ENCODE peak calls at places on chromosomes 16 and 17, in five cellular contexts. E is activated CD8-positive, alpha-beta memory T cell treated with anti-CD3 and anti-CD28 coated beads for 48 hours; B is NCI-H2171; S is caudate nucleus; M is T-helper 2 cell. Q is an unnamed sample.

GRCh38 chr16:28587386-28587785 is 9.5 kb downstream of the SULT1A2 start:
- DNase-seq in E (no peak), B (no peak), S (no peak), M (no peak), Q (no peak)

GRCh38 chr17:81435636-81436293 is 40.5 kb downstream of the BAHCC1 start:
- DNase-seq in E (no peak), B (no peak), S (no peak), M (no peak), Q (no peak)

GRCh38 chr17:8441690-8442089 is 6.0 kb downstream of the NDEL1 start:
- DNase-seq in E (no peak), B (no peak), S (no peak), M (no peak), Q (no peak)

GRCh38 chr17:7427549-7427948 is 1.1 kb upstream of the SPEM3 start:
- DNase-seq in E (no peak), B (no peak), S (no peak), M (no peak), Q (no peak)

GRCh38 chr17:21512307-21513011 is 136.3 kb downstream of the KCNJ12 start:
- DNase-seq in E (no peak), B (no peak), S (no peak), M (no peak), Q (no peak)

GRCh38 chr16:1537763-1538289 is 4.4 kb downstream of the TMEM204 start:
- DNase-seq in E (no peak), B (no peak), S (no peak), M (peak), Q (no peak)

GRCh38 chr16:5071341-5071680 is 332 bp upstream of the ALG1 start:
- DNase-seq in E (no peak), B (no peak), S (no peak), M (no peak), Q (peak)

GRCh38 chr16:70675851-70676513 is 9.9 kb downstream of the MTSS2 start:
- DNase-seq in E (no peak), B (no peak), S (no peak), M (no peak), Q (no peak)

GRCh38 chr17:74738051-74738996 is 1.3 kb downstream of the RAB37 start:
- DNase-seq in E (no peak), B (no peak), S (no peak), M (peak), Q (no peak)

GRCh38 chr16:66616169-66616568 is 11.7 kb downstream of the CMTM3 start:
- DNase-seq in E (no peak), B (no peak), S (no peak), M (no peak), Q (no peak)

GRCh38 chr17:8159459-8160223 is 3.1 kb downstream of the VAMP2 start:
- DNase-seq in E (no peak), B (no peak), S (no peak), M (no peak), Q (no peak)

GRCh38 chr17:48791128-48792032 is 25.6 kb downstream of the TTLL6 start:
- DNase-seq in E (no peak), B (no peak), S (peak), M (peak), Q (no peak)

GRCh38 chr17:64005734-64006167 is 7.6 kb downstream of the PRR29 start:
- DNase-seq in E (no peak), B (no peak), S (no peak), M (no peak), Q (no peak)

GRCh38 chr16:11263737-11264136 is 5.4 kb downstream of the TNP2 start:
- DNase-seq in E (no peak), B (no peak), S (no peak), M (peak), Q (no peak)

GRCh38 chr16:3095869-3096268 is 3.2 kb downstream of the ZSCAN10 start:
- DNase-seq in E (no peak), B (no peak), S (no peak), M (peak), Q (no peak)

GRCh38 chr17:73801455-73802100 is 157.3 kb upstream of the SDK2 start:
- DNase-seq in E (no peak), B (no peak), S (no peak), M (no peak), Q (no peak)

GRCh38 chr17:76014925-76015261 is 12.2 kb downstream of the EVPL start:
- DNase-seq in E (no peak), B (no peak), S (no peak), M (no peak), Q (no peak)

GRCh38 chr16:87735270-87736002 is 30.4 kb downstream of the KLHDC4 start:
- DNase-seq in E (no peak), B (no peak), S (no peak), M (no peak), Q (no peak)

GRCh38 chr17:7886227-7887037 is 2.2 kb upstream of the CHD3 start:
- DNase-seq in E (peak), B (peak), S (no peak), M (peak), Q (no peak)

GRCh38 chr17:58380207-58381123 is 28.5 kb upstream of the SUPT4H1 start:
- DNase-seq in E (no peak), B (no peak), S (no peak), M (no peak), Q (no peak)

GRCh38 chr17:8173056-8173870 is 2.9 kb downstream of the TMEM107 start:
- DNase-seq in E (no peak), B (peak), S (peak), M (peak), Q (peak)

GRCh38 chr17:38749222-38750043 is 1.3 kb upstream of the PCGF2 start:
- DNase-seq in E (no peak), B (peak), S (no peak), M (no peak), Q (no peak)

GRCh38 chr17:34015253-34015652 is 239.8 kb upstream of the CCL2 start:
- DNase-seq in E (no peak), B (no peak), S (no peak), M (no peak), Q (no peak)

GRCh38 chr17:2863204-2863603 is 67.0 kb downstream of the RAP1GAP2 start:
- DNase-seq in E (no peak), B (no peak), S (no peak), M (no peak), Q (no peak)

GRCh38 chr17:60840456-60840855 is 162.8 kb downstream of the BCAS3 start:
- DNase-seq in E (no peak), B (no peak), S (no peak), M (no peak), Q (no peak)

GRCh38 chr17:19243838-19244237 is 6.7 kb downstream of the EPN2 start:
- DNase-seq in E (no peak), B (no peak), S (no peak), M (no peak), Q (no peak)

GRCh38 chr16:19844945-19845641 is 39.6 kb downstream of the GPRC5B start:
- DNase-seq in E (no peak), B (peak), S (no peak), M (no peak), Q (no peak)

GRCh38 chr16:985237-985636 is 3.7 kb downstream of the SOX8 start:
- DNase-seq in E (no peak), B (no peak), S (peak), M (no peak), Q (no peak)

GRCh38 chr17:57145347-57145746 is 60.3 kb downstream of the AKAP1 start:
- DNase-seq in E (no peak), B (no peak), S (no peak), M (no peak), Q (no peak)

GRCh38 chr17:1999557-2000251 is 25.4 kb downstream of the RTN4RL1 start:
- DNase-seq in E (no peak), B (peak), S (peak), M (no peak), Q (no peak)

GRCh38 chr17:45287526-45288264 is 25.8 kb upstream of the SPATA32 start:
- DNase-seq in E (no peak), B (peak), S (no peak), M (no peak), Q (no peak)

GRCh38 chr17:19003966-19004600 is 481 bp downstream of the FAM83G start:
- DNase-seq in E (peak), B (peak), S (no peak), M (no peak), Q (peak)

GRCh38 chr17:81267390-81268067 is 27.6 kb downstream of the SLC38A10 start:
- DNase-seq in E (no peak), B (no peak), S (no peak), M (no peak), Q (no peak)

GRCh38 chr17:55735784-55736405 is 13.2 kb upstream of the TMEM100 start:
- DNase-seq in E (no peak), B (peak), S (no peak), M (peak), Q (no peak)

GRCh38 chr17:10657123-10657522 is at the start of gene MYH3:
- DNase-seq in E (no peak), B (no peak), S (peak), M (no peak), Q (no peak)

GRCh38 chr16:65071371-65072311 is 50.2 kb downstream of the CDH11 start:
- DNase-seq in E (no peak), B (no peak), S (peak), M (no peak), Q (peak)